ENCODE peak calls at places on chromosomes 1 and 21, in six cellular contexts. One of them, this sample, is unnamed.

GRCh38 chr1:53545663-53546408 is 86.6 kb downstream of the DMRTB1 start:
- DNase-seq in lower lobe of right lung: peak; percentile 21
- DNase-seq in T-helper 9 cell: no peak
- DNase-seq in type B pancreatic cell: no peak
- DNase-seq in T-helper 2 cell: no peak
- DNase-seq in mesenchymal stem cell: no peak
- DNase-seq in this sample: no peak

GRCh38 chr1:5681654-5682053 is 310.6 kb downstream of the NPHP4 start:
- DNase-seq in lower lobe of right lung: no peak
- DNase-seq in T-helper 9 cell: no peak
- DNase-seq in type B pancreatic cell: no peak
- DNase-seq in T-helper 2 cell: no peak
- DNase-seq in mesenchymal stem cell: no peak
- DNase-seq in this sample: no peak

GRCh38 chr1:160658956-160659255 is 12.1 kb upstream of the SLAMF1 start:
- DNase-seq in lower lobe of right lung: no peak
- DNase-seq in T-helper 9 cell: no peak
- DNase-seq in type B pancreatic cell: no peak
- DNase-seq in T-helper 2 cell: no peak
- DNase-seq in mesenchymal stem cell: no peak
- DNase-seq in this sample: no peak

GRCh38 chr21:31117046-31117916 is 79.0 kb upstream of the KRTAP19-8 start:
- DNase-seq in lower lobe of right lung: no peak
- DNase-seq in T-helper 9 cell: no peak
- DNase-seq in type B pancreatic cell: no peak
- DNase-seq in T-helper 2 cell: no peak
- DNase-seq in mesenchymal stem cell: peak; percentile 80
- DNase-seq in this sample: no peak

GRCh38 chr1:9626201-9626608 is 25.3 kb upstream of the PIK3CD start:
- DNase-seq in lower lobe of right lung: no peak
- DNase-seq in T-helper 9 cell: no peak
- DNase-seq in type B pancreatic cell: peak; percentile 67
- DNase-seq in T-helper 2 cell: no peak
- DNase-seq in mesenchymal stem cell: no peak
- DNase-seq in this sample: no peak

GRCh38 chr1:30750751-30751291 is 6.8 kb downstream of the LAPTM5 start:
- DNase-seq in lower lobe of right lung: no peak
- DNase-seq in T-helper 9 cell: no peak
- DNase-seq in type B pancreatic cell: no peak
- DNase-seq in T-helper 2 cell: no peak
- DNase-seq in mesenchymal stem cell: no peak
- DNase-seq in this sample: no peak

GRCh38 chr21:32484706-32485380 is 72.3 kb downstream of the EVA1C start:
- DNase-seq in lower lobe of right lung: peak; percentile 87
- DNase-seq in T-helper 9 cell: no peak
- DNase-seq in type B pancreatic cell: no peak
- DNase-seq in T-helper 2 cell: no peak
- DNase-seq in mesenchymal stem cell: no peak
- DNase-seq in this sample: no peak

GRCh38 chr1:48704736-48705135 is 72.0 kb downstream of the BEND5 start:
- DNase-seq in lower lobe of right lung: no peak
- DNase-seq in T-helper 9 cell: no peak
- DNase-seq in type B pancreatic cell: no peak
- DNase-seq in T-helper 2 cell: no peak
- DNase-seq in mesenchymal stem cell: no peak
- DNase-seq in this sample: no peak

This sample was measured in effector CD8-positive, alpha-beta T cell.